ENCODE peak calls at places on chromosomes 4 and X, in six cellular contexts. N is ovary, G is colonic mucosa, E is heart left ventricle, F is A549, V is GM23338. R is an unnamed sample.

GRCh38 chrX:68658530-68658929 is 11.1 kb downstream of the STARD8 start:
- DNase-seq in N (peak), G (no peak), E (peak), F (no peak), V (no peak), R (no peak)

GRCh38 chr4:130478406-130478805 is 1382.5 kb downstream of the C4orf33 start:
- DNase-seq in N (no peak), G (no peak), E (no peak), F (no peak), V (peak), R (no peak)

GRCh38 chr4:166324321-166324720 is 451.3 kb downstream of the TLL1 start:
- DNase-seq in N (no peak), G (peak), E (no peak), F (no peak), V (peak), R (no peak)

GRCh38 chr4:134201216-134202098 is at the start of gene PABPC4L:
- DNase-seq in N (peak), G (peak), E (peak), F (peak), V (peak), R (no peak)

GRCh38 chr4:45638641-45639040 is 485.2 kb downstream of the GABRG1 start:
- DNase-seq in N (no peak), G (no peak), E (no peak), F (no peak), V (no peak), R (no peak)

GRCh38 chr4:113616443-113616842 is 145.1 kb downstream of the CAMK2D start:
- DNase-seq in N (no peak), G (no peak), E (no peak), F (no peak), V (no peak), R (no peak)

GRCh38 chr4:27701563-27701962 is 840.9 kb downstream of the STIM2 start:
- DNase-seq in N (no peak), G (no peak), E (no peak), F (no peak), V (no peak), R (no peak)

GRCh38 chr4:23441670-23442069 is 448.2 kb downstream of the PPARGC1A start:
- DNase-seq in N (no peak), G (no peak), E (no peak), F (no peak), V (no peak), R (no peak)

GRCh38 chr4:16237715-16238114 is 11.4 kb upstream of the TAPT1 start:
- DNase-seq in N (no peak), G (no peak), E (no peak), F (no peak), V (no peak), R (no peak)

GRCh38 chr4:74267998-74268606 is 40.2 kb upstream of the EPGN start:
- DNase-seq in N (no peak), G (no peak), E (no peak), F (no peak), V (no peak), R (no peak)

GRCh38 chr4:69910016-69910782 is 20.7 kb upstream of the CSN1S1 start:
- DNase-seq in N (no peak), G (no peak), E (no peak), F (no peak), V (no peak), R (no peak)

GRCh38 chr4:173507471-173508385 is 22.3 kb downstream of the HAND2 start:
- DNase-seq in N (no peak), G (no peak), E (no peak), F (no peak), V (peak), R (no peak)

GRCh38 chrX:109967151-109967550 is 35.8 kb upstream of the TMEM164 start:
- DNase-seq in N (no peak), G (no peak), E (no peak), F (no peak), V (no peak), R (no peak)

GRCh38 chrX:40097101-40097491 is 662 bp downstream of the BCOR start:
- DNase-seq in N (no peak), G (no peak), E (no peak), F (peak), V (no peak), R (no peak)

GRCh38 chr4:65538571-65538970 is 131.7 kb downstream of the EPHA5 start:
- DNase-seq in N (no peak), G (no peak), E (no peak), F (no peak), V (no peak), R (no peak)

GRCh38 chr4:45155081-45155777 is 428.9 kb upstream of the GNPDA2 start:
- DNase-seq in N (no peak), G (no peak), E (no peak), F (no peak), V (no peak), R (no peak)

GRCh38 chr4:6576512-6576911 is 1.5 kb downstream of the MAN2B2 start:
- DNase-seq in N (peak), G (no peak), E (no peak), F (no peak), V (no peak), R (no peak)

GRCh38 chr4:99950913-99951254 is 809 bp upstream of the H2AZ1 start:
- DNase-seq in N (no peak), G (no peak), E (no peak), F (no peak), V (no peak), R (no peak)

GRCh38 chrX:41695464-41695863 is 6.7 kb downstream of the GPR34 start:
- DNase-seq in N (no peak), G (no peak), E (no peak), F (no peak), V (peak), R (no peak)

GRCh38 chr4:113541933-113542332 is 219.6 kb downstream of the CAMK2D start:
- DNase-seq in N (no peak), G (no peak), E (no peak), F (no peak), V (no peak), R (no peak)

GRCh38 chr4:33334416-33334815 is 2614.2 kb downstream of the PCDH7 start:
- DNase-seq in N (no peak), G (no peak), E (no peak), F (no peak), V (no peak), R (no peak)

GRCh38 chr4:36523182-36523581 is 241.8 kb downstream of the DTHD1 start:
- DNase-seq in N (no peak), G (no peak), E (no peak), F (no peak), V (peak), R (no peak)

DNA sequence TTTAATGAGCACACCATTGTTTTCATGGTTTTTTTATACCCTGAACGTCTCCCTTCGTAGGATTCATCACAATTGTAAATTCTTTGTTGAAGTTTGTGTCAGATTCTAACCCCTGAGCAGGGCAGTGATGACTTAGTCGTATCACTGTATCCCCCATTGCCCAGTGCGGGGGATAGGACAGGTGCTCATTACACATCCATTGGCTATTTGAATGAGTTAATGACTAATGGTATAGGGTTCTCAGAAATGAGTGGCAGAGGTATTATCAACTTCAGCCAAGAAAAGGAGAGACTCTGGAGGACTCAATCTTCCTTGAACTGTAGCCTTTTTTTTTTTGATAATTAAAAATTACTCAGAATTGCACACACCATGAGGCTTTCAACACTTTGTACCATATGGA is 64.6 kb downstream of the SYNPO2 start:
- DNase-seq in N (no peak), G (no peak), E (no peak), F (no peak), V (no peak), R (no peak)
- H3K27ac ChIP-seq in N (no peak), G (no peak), E (peak), F (no peak), V (no peak), R (no peak)

GRCh38 chrX:17020828-17021821 is 74.7 kb downstream of the REPS2 start:
- DNase-seq in N (no peak), G (no peak), E (no peak), F (no peak), V (no peak), R (no peak)
- H3K27ac ChIP-seq in N (no peak), G (no peak), E (no peak), F (no peak), V (no peak), R (no peak)

DNA sequence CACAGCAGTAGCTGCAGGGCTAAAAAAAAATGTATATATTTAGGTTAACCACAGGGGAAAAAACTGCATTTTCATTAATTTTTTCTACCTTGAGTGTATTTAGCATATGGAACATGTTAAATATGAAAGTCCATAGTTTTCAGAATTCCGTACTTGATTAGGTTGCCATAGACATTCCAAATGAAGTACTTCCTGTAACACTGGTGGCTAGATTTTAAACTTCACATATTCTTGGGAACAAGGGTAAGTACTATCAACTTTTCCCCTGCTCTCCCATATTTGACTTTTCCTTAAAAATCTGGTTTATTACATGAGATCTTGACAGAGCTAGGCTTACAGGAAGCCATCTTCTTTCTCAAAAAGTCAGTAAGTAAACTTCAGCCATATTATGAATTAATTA is 9.8 kb downstream of the SLC7A11 start:
- DNase-seq in N (no peak), G (no peak), E (no peak), F (no peak), V (no peak), R (no peak)
- H3K27ac ChIP-seq in N (no peak), G (no peak), E (no peak), F (peak), V (no peak), R (no peak)

DNA sequence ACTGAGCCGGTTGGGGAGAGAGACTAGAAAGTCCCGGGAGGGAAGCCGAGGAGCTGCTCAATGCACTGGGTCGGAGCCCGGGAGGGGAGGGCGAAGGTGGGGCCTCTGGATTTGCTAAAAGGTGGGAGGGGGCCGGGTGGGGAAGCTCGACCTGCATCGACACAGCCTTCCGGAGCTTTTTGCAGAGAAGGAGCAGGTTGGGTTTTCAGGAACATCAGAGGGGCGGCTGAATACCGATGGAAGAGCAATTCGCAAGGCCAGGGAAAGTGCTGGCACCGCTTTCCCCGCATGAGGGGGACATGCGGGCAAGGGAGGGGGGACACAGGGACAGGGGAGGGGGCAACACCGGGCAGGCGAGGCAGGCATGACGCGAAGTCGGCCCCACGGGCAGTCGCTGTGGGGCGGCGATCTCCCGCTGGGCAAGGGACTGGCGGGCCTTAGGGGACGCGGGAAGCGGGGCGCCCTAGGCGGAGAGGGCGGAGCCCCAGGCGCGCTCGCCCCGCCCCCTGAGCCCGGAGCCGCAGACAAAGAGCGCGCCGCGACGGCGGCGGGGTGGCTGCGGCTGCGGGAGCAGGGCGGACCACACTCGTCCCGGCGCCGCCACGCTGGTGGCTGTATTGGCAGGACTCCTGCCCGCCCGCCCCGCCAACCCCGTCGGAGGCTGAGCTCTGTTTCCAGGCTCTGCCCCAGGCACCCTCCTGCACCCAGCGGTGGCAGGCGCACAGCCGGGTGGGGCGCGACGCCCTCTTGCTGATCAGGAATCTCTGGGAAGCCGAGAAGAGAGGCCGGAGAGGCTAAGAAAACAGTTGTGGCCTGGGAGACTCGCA is 11.6 kb downstream of the PDZD4 start:
- DNase-seq in N (no peak), G (no peak), E (peak), F (peak), V (peak), R (no peak)
- H3K27ac ChIP-seq in N (no peak), G (no peak), E (peak), F (peak), V (peak), R (no peak)

GRCh38 chrX:13047752-13048151 is 3.3 kb upstream of the FAM9C start:
- DNase-seq in N (no peak), G (no peak), E (no peak), F (no peak), V (no peak), R (no peak)

GRCh38 chrX:13043138-13043537 is 1.3 kb downstream of the FAM9C start:
- DNase-seq in N (no peak), G (no peak), E (no peak), F (no peak), V (no peak), R (no peak)

GRCh38 chrX:13043938-13044337 is 482 bp downstream of the FAM9C start:
- DNase-seq in N (peak), G (no peak), E (no peak), F (no peak), V (no peak), R (no peak)

GRCh38 chrX:13046035-13046851 is 1.8 kb upstream of the FAM9C start:
- DNase-seq in N (no peak), G (no peak), E (no peak), F (no peak), V (no peak), R (no peak)

GRCh38 chrX:13044441-13044840 is at the start of gene FAM9C:
- DNase-seq in N (no peak), G (no peak), E (no peak), F (no peak), V (no peak), R (no peak)
- H3K27ac ChIP-seq in N (no peak), G (no peak), E (no peak), F (peak), V (no peak), R (no peak)

GRCh38 chr4:48011722-48012121 is 4.8 kb downstream of the CNGA1 start:
- DNase-seq in N (no peak), G (no peak), E (no peak), F (no peak), V (peak), R (no peak)
- H3K27ac ChIP-seq in N (no peak), G (no peak), E (no peak), F (no peak), V (peak), R (no peak)

GRCh38 chr4:7928711-7929505 is 10.8 kb downstream of the AFAP1 start:
- DNase-seq in N (no peak), G (no peak), E (no peak), F (no peak), V (no peak), R (no peak)
- H3K27ac ChIP-seq in N (no peak), G (peak), E (peak), F (peak), V (peak), R (no peak)

GRCh38 chr4:119728692-119729593 is 100.3 kb upstream of the PDE5A start:
- DNase-seq in N (no peak), G (no peak), E (no peak), F (no peak), V (no peak), R (no peak)
- H3K27ac ChIP-seq in N (no peak), G (no peak), E (peak), F (no peak), V (no peak), R (no peak)

GRCh38 chr4:150244600-150244999 is 166.4 kb downstream of the DCLK2 start:
- DNase-seq in N (no peak), G (no peak), E (no peak), F (no peak), V (peak), R (no peak)

GRCh38 chr4:150250293-150250997 is 172.2 kb downstream of the DCLK2 start:
- DNase-seq in N (no peak), G (no peak), E (no peak), F (no peak), V (no peak), R (no peak)

GRCh38 chr4:150251752-150252190 is 173.5 kb downstream of the DCLK2 start:
- DNase-seq in N (no peak), G (no peak), E (no peak), F (no peak), V (peak), R (no peak)

GRCh38 chr4:150250998-150251651 is 172.9 kb downstream of the DCLK2 start:
- DNase-seq in N (no peak), G (no peak), E (no peak), F (no peak), V (no peak), R (no peak)

GRCh38 chr4:150248181-150248580 is 169.9 kb downstream of the DCLK2 start:
- DNase-seq in N (no peak), G (no peak), E (no peak), F (no peak), V (no peak), R (no peak)
- H3K27ac ChIP-seq in N (no peak), G (no peak), E (no peak), F (no peak), V (no peak), R (no peak)

R was measured in caudate nucleus.